ENCODE peak calls at places on chromosomes 1 and 21, in seven cellular contexts. V, W, L, I, J, T and D are unnamed samples.

GRCh38 chr1:162756523-162756922 is 34.0 kb upstream of the HSD17B7 start:
- DNase-seq in T (peak), V (no peak), I (no peak), J (no peak), W (no peak), L (no peak), D (no peak)

GRCh38 chr1:81155131-81155530 is 645.6 kb upstream of the ADGRL2 start:
- DNase-seq in T (peak), V (no peak), W (no peak), I (no peak), J (peak), L (no peak), D (no peak)

GRCh38 chr1:69648486-69648885 is 80.8 kb downstream of the LRRC7 start:
- DNase-seq in W (no peak), J (peak), T (peak), V (no peak), I (no peak), L (no peak), D (no peak)

GRCh38 chr1:161473363-161473762 is 31.9 kb upstream of the FCGR2A start:
- DNase-seq in L (no peak), T (no peak), V (no peak), W (no peak), J (peak), I (no peak), D (no peak)

GRCh38 chr1:206587904-206588303 is 24.4 kb downstream of the EIF2D start:
- DNase-seq in I (no peak), L (no peak), W (no peak), V (no peak), J (no peak), T (no peak), D (no peak)

GRCh38 chr1:41167688-41168087 is 74.4 kb downstream of the SCMH1 start:
- DNase-seq in L (no peak), W (no peak), T (no peak), J (no peak), V (no peak), I (no peak), D (no peak)

GRCh38 chr1:219536038-219536437 is 76.9 kb downstream of the ZC3H11B start:
- DNase-seq in J (no peak), T (no peak), W (no peak), V (no peak), I (no peak), L (no peak), D (no peak)

GRCh38 chr1:211637066-211637465 is 38.4 kb downstream of the NEK2 start:
- DNase-seq in L (no peak), J (no peak), T (no peak), I (no peak), W (peak), V (no peak), D (no peak)

GRCh38 chr1:98565951-98566350 is 95.6 kb upstream of the SNX7 start:
- DNase-seq in I (no peak), L (no peak), V (no peak), W (no peak), T (no peak), J (no peak), D (no peak)

GRCh38 chr1:223258751-223259177 is 105.2 kb downstream of the SUSD4 start:
- DNase-seq in J (peak), W (no peak), V (no peak), I (no peak), T (peak), L (no peak), D (no peak)

GRCh38 chr21:15978158-15978805 is 248.5 kb downstream of the USP25 start:
- DNase-seq in J (no peak), V (no peak), L (no peak), W (no peak), I (no peak), T (peak), D (no peak)

GRCh38 chr21:42156690-42157605 is 62.0 kb upstream of the ABCG1 start:
- DNase-seq in L (no peak), V (peak), T (no peak), I (peak), W (peak), J (no peak), D (peak)

GRCh38 chr1:47545912-47546483 is 108.2 kb downstream of the FOXD2 start:
- DNase-seq in I (no peak), T (no peak), W (no peak), J (no peak), V (no peak), L (no peak), D (no peak)

GRCh38 chr21:36584980-36585940 is 105.3 kb upstream of the CLDN14 start:
- DNase-seq in J (no peak), W (no peak), L (no peak), T (no peak), I (no peak), V (no peak), D (peak)

GRCh38 chr1:230120949-230121381 is 53.9 kb downstream of the GALNT2 start:
- DNase-seq in T (no peak), V (no peak), I (peak), J (peak), W (no peak), L (peak), D (peak)

GRCh38 chr1:53551428-53551995 is 92.3 kb downstream of the DMRTB1 start:
- DNase-seq in J (no peak), V (peak), I (peak), T (no peak), W (peak), L (peak), D (peak)

GRCh38 chr1:84488107-84488506 is 9.0 kb downstream of the RPF1 start:
- DNase-seq in W (no peak), V (no peak), L (no peak), I (no peak), J (no peak), T (no peak), D (no peak)

GRCh38 chr1:164477336-164477735 is 81.6 kb upstream of the PBX1 start:
- DNase-seq in W (no peak), L (no peak), J (no peak), T (no peak), I (no peak), V (no peak), D (no peak)

GRCh38 chr1:205505791-205506190 is 1.3 kb downstream of the CDK18 start:
- DNase-seq in V (no peak), I (peak), L (peak), W (peak), J (no peak), T (peak), D (no peak)

GRCh38 chr1:13487143-13487868 is 26.5 kb downstream of the LRRC38 start:
- DNase-seq in L (no peak), V (peak), W (no peak), J (no peak), T (no peak), I (no peak), D (peak)

DNA sequence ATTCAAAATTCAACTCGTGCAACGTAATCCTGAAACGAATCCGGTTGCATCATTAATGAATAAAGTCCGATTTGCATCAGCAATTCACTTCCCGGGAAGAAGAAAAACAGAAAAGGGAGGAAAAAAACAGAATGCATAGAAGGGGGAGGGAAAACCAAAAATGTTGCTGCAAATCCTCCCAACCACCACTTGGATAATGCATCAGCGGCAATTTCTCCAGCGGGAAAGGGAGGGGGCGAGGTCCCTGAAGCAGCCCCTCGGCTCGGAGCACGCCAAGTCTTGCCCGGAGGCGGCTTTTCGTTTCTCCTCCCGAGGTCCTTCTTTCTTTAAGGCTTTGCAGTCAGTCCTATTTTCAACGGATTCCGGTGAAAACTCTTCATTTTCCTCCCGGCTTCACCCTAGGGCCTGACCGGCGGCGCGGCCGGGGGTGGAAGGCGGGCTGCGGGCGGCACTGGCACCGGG is 720 bp downstream of the CDC42BPA start:
- DNase-seq in V (no peak), L (peak), J (peak), T (peak), I (peak), W (no peak), D (peak)
- TF ChIP-seq CTCF in V (no peak), L (no peak), J (peak), T (peak), I (peak), W (peak), D (no peak)

DNA sequence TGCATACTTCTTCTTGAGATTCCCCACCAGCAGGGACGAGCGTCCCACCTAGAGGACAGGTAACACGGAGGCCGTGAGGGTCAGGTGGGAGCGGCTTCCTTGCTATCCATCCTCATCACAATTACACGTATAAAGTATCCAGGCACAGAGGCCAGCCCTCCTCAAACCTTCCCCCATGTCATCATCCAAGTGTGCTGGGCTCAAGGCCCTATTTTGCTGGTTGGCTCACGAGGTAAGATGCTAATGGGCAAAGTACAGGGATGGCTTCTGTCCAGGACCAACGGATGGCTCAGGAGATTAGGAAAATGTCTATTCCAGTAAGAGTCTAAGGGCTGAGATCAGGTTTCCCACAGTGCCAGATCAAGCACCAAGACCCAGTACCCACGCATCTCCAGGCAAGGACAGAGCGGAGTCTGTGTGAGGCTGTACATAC is 11.5 kb upstream of the A3GALT2 start:
- DNase-seq in W (no peak), I (no peak), T (no peak), L (no peak), J (no peak), V (no peak), D (no peak)
- H3K27ac ChIP-seq in W (peak), I (peak), T (peak), L (peak), J (peak), V (peak), D (no peak)

DNA sequence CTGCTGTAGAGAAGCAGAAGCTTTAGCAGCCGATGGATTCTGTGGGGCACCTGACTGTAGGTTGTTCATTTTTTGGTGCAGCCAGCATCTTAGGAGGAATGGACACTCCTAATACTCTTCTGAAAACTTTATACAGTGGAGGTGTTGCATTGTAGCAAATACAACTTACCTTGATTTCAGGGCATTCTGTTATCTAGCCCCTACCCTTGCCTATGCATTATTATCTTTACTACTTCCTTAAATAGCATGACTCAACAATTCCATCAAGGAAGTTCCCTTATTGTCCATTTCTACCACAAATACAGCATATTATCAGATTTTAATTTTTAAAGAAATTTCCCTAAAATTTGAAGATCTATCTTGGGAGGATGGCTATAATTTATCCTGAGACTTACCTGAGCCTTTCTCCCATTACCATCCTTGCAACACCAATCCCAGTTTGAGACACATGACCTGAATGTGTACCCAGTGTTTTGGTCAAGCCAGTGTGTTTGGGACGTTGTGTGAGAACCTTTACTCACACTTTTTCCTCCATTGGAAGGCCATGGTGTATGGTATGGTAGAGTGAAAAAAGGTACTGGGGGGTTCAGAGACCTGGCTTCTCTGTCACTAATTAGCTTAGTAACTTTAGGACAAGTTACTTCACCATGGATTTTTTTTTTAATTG is 9.2 kb downstream of the POU2F1 start:
- DNase-seq in J (no peak), W (no peak), V (no peak), L (no peak), I (no peak), T (no peak), D (no peak)
- H3K4me3 ChIP-seq in J (no peak), W (no peak), V (no peak), L (no peak), I (no peak), T (no peak), D (no peak)

DNA sequence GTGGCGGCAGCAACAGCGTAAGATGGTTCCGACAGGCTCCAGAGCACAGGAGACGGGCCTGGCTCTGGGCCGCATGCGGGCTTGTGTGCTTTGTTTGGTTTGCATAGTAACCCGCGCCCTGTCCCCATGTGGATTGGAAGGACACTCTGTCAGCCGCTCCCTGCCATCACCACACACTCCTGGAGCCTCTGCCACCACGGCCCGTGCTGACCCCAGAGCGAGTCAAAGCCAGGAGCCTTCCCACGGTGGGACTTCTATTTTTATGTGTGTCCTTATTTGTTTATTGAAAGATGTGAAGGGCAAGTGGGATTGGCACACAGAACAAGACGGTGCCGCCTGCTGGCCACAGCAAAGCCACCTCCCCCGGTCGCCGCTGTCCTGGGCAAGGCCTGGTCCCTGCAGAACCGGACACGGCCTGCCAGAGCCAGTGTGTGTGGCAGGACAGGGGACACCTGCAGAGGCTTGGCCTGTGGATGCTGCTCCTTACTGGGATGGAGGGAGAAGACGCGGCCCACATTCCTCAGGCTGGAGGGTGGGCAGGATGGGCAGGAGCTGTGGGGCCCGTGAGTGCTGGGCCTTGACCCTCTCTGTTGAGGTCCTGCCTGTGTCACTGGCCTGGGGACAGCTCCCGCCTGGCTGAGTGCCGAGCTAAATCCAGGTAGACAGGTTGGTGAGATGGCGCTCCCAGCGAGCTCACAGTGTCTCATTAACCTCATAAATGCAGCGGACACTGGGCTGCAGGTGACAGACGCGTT is 64.4 kb downstream of the AGPAT3 start:
- DNase-seq in I (no peak), W (no peak), V (peak), T (no peak), L (peak), J (no peak), D (no peak)
- TF ChIP-seq CTCF in I (peak), W (no peak), V (no peak), T (no peak), L (peak), J (no peak), D (no peak)

GRCh38 chr21:38936237-38936636 is 130.5 kb downstream of the ETS2 start:
- DNase-seq in I (no peak), L (no peak), T (no peak), W (no peak), V (no peak), J (no peak), D (no peak)

GRCh38 chr21:38937844-38938243 is 132.1 kb downstream of the ETS2 start:
- DNase-seq in V (no peak), W (no peak), J (no peak), I (no peak), L (no peak), T (no peak), D (no peak)

GRCh38 chr21:38933731-38934130 is 128.0 kb downstream of the ETS2 start:
- DNase-seq in I (no peak), J (no peak), T (no peak), V (no peak), L (no peak), W (no peak), D (no peak)

GRCh38 chr21:38938343-38938742 is 132.6 kb downstream of the ETS2 start:
- DNase-seq in T (no peak), W (no peak), V (no peak), J (peak), L (no peak), I (no peak), D (no peak)

DNA sequence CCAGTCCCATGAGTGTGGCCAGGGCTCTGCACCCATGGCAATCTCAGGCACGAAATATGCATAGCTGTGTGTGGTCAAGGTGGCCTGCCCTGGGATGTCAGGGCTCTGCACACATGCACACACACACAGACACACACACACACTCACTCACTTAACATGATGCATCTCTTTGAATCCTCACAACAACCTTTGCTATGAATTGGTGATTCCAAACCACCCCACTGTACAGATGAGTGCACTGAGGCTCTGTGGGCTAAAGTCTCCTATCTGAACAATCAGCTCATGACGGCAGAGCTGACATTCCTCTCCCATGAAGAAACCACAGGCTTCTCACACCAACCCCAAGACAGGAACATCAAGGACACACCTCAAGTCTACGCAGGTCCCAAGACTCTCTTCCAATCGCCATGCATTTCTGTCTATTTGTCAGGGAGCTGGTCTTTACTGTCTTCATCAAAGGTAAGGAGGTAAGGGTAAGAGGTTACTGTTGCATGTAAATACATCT is 131.6 kb downstream of the ETS2 start:
- DNase-seq in I (no peak), W (no peak), V (no peak), L (no peak), T (peak), J (no peak), D (no peak)
- H3K27ac ChIP-seq in I (no peak), W (no peak), V (no peak), L (no peak), T (no peak), J (no peak), D (no peak)

GRCh38 chr21:46287541-46287940 is 1.4 kb downstream of the YBEY start:
- DNase-seq in I (no peak), T (no peak), V (no peak), L (no peak), J (no peak), W (no peak), D (no peak)
- H3K4me3 ChIP-seq in I (no peak), T (peak), V (peak), L (no peak), J (peak), W (peak), D (peak)

DNA sequence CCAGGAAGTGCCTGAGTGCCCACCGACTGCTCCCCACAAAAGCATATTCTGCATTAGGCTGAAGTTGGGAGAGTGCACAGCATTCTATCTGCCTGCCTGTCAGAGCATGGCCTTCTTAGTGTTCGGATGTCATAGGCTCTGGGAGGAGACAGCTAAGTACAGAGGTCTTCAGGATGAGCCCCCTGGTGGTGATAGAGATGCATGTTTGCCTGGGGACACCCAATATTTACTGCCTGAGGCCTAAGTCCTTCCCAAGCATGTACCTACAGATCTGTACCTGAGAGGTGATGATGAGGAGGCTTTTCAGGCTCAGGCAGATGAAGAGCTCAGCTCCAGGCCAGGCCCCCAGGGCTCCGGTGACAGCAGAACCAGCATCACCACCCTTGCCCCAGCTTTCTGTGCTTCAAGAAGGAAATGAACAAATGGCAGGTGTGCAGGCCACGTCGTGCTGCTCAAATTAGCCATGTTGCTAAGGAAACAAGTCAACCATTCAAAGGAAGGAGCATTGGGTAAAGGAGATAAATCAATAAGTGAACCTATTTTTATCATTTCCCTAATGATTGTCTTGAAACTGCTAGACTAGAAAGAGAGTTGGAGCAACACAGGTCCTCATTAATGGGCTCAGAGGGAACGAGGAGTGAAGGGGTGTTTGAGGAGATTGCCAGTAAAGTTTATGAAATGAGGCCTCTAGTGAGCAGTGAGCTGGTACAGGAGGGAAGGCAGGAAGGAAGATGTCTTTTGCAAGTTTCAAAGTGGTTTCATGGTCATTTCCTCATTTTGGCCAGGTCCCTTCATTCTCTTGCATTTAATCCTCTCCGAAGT is 21.2 kb downstream of the CACNA1E start:
- DNase-seq in I (no peak), V (no peak), W (no peak), J (no peak), T (no peak), L (no peak), D (peak)
- TF ChIP-seq CTCF in I (no peak), V (no peak), W (no peak), J (peak), T (peak), L (peak), D (peak)

GRCh38 chr21:45040739-45041138 is 33.6 kb upstream of the ADARB1 start:
- DNase-seq in V (no peak), L (no peak), W (no peak), T (no peak), I (no peak), J (no peak), D (no peak)
- H3K27ac ChIP-seq in V (peak), L (no peak), W (peak), T (no peak), I (peak), J (peak), D (no peak)

GRCh38 chr1:175591083-175591743 is 152.2 kb downstream of the TNR start:
- DNase-seq in I (no peak), V (no peak), W (no peak), L (peak), J (no peak), T (no peak), D (peak)
- H3K4me3 ChIP-seq in I (no peak), V (no peak), W (no peak), L (no peak), J (no peak), T (no peak), D (no peak)

GRCh38 chr1:155198547-155198906 is 9.2 kb downstream of the THBS3 start:
- DNase-seq in L (no peak), W (no peak), I (no peak), V (no peak), J (no peak), T (no peak), D (no peak)
- TF ChIP-seq CTCF in L (no peak), W (no peak), I (no peak), V (no peak), J (no peak), T (no peak), D (no peak)